ENCODE peak calls at places on chromosome 14, in eight cellular contexts. D is A549, H is GM12878, Z is body of pancreas, C is fibroblast of the aortic adventitia, T is cardiac muscle cell, L is lower lobe of right lung, A is thoracic aorta. M is an unnamed sample.
A peak's percentile ranks its signal among the peaks of the same experiment; 100 is the strongest.

GRCh38 chr14:29310757-29311156 is 544.2 kb downstream of the FOXG1 start:
- DNase-seq in D (no peak), H (no peak), Z (no peak), C (peak; percentile 78), T (no peak), L (no peak), A (no peak), M (peak; percentile 87)

GRCh38 chr14:51167587-51168219 is 72.3 kb upstream of the TMX1 start:
- DNase-seq in D (no peak), H (no peak), Z (no peak), C (peak; percentile 73), T (no peak), L (no peak), A (no peak), M (peak; percentile 80)

GRCh38 chr14:71400821-71401447 is 493.7 kb downstream of the PCNX1 start:
- DNase-seq in D (no peak), H (peak; percentile 40), Z (no peak), C (peak; percentile 68), T (no peak), L (no peak), A (no peak), M (peak; percentile 60)

GRCh38 chr14:32657081-32657480 is 281.6 kb upstream of the NPAS3 start:
- DNase-seq in D (peak; percentile 61), H (peak; percentile 24), Z (peak; percentile 9), C (peak; percentile 82), T (no peak), L (peak; percentile 43), A (peak; percentile 12), M (peak; percentile 92)

GRCh38 chr14:93045211-93045674 is 70.5 kb downstream of the ITPK1 start:
- DNase-seq in D (no peak), H (no peak), Z (no peak), C (no peak), T (peak; percentile 84), L (no peak), A (no peak), M (no peak)

GRCh38 chr14:81221579-81222102 is 882 bp upstream of the GTF2A1 start:
- DNase-seq in D (peak; percentile 3), H (no peak), Z (peak; percentile 24), C (no peak), T (peak; percentile 13), L (no peak), A (no peak), M (no peak)

GRCh38 chr14:58816416-58817115 is 178.8 kb downstream of the DACT1 start:
- DNase-seq in D (no peak), H (no peak), Z (no peak), C (no peak), T (no peak), L (no peak), A (no peak), M (no peak)

GRCh38 chr14:68938515-68939423 is 40.3 kb downstream of the ACTN1 start:
- DNase-seq in D (peak; percentile 90), H (no peak), Z (peak; percentile 83), C (no peak), T (no peak), L (no peak), A (no peak), M (no peak)

GRCh38 chr14:33676135-33676566 is 274.7 kb downstream of the EGLN3 start:
- DNase-seq in D (peak; percentile 37), H (no peak), Z (peak; percentile 15), C (peak; percentile 56), T (peak; percentile 62), L (peak; percentile 49), A (no peak), M (peak; percentile 57)

GRCh38 chr14:105876158-105876557 is 349.8 kb downstream of the TMEM121 start:
- DNase-seq in D (no peak), H (no peak), Z (no peak), C (no peak), T (no peak), L (peak; percentile 12), A (no peak), M (no peak)

GRCh38 chr14:53384536-53384935 is 231.4 kb upstream of the DDHD1 start:
- DNase-seq in D (no peak), H (no peak), Z (no peak), C (no peak), T (no peak), L (no peak), A (no peak), M (no peak)

GRCh38 chr14:60646202-60646886 is 2.9 kb downstream of the SIX1 start:
- DNase-seq in D (no peak), H (no peak), Z (no peak), C (peak; percentile 39), T (no peak), L (no peak), A (no peak), M (no peak)

GRCh38 chr14:60647837-60648168 is 1.5 kb downstream of the SIX1 start:
- DNase-seq in D (no peak), H (no peak), Z (no peak), C (no peak), T (no peak), L (no peak), A (no peak), M (no peak)

GRCh38 chr14:60648934-60649814 is at the start of gene SIX1:
- DNase-seq in D (peak; percentile 93), H (no peak), Z (peak; percentile 71), C (peak; percentile 92), T (peak; percentile 90), L (peak; percentile 76), A (no peak), M (peak; percentile 91)

GRCh38 chr14:60648169-60648933 is 926 bp downstream of the SIX1 start:
- DNase-seq in D (peak; percentile 41), H (no peak), Z (no peak), C (peak; percentile 35), T (no peak), L (peak; percentile 45), A (no peak), M (peak; percentile 30)

GRCh38 chr14:60647081-60647836 is 2.0 kb downstream of the SIX1 start:
- DNase-seq in D (peak; percentile 54), H (no peak), Z (no peak), C (peak; percentile 54), T (no peak), L (peak; percentile 49), A (no peak), M (peak; percentile 79)
- H3K4me3 ChIP-seq in D (peak overlapping the region; percentile 58), H (peak overlapping the region; percentile 33), Z (no peak overlapping the region), C (peak overlapping the region; percentile 81), T (peak overlapping the region; percentile 13), L (peak overlapping the region; percentile 54), A (peak overlapping the region; percentile 78), M (peak overlapping the region; percentile 76)

GRCh38 chr14:99304208-99304607 is 32.2 kb upstream of the BCL11B start:
- DNase-seq in D (no peak), H (no peak), Z (no peak), C (no peak), T (no peak), L (no peak), A (no peak), M (no peak)
- TF ChIP-seq CTCF in D (no peak), H (no peak), Z (no peak), C (no peak), T (no peak), L (no peak), A (no peak), M (no peak)

GRCh38 chr14:74348241-74348734 is at the start of gene VRTN:
- DNase-seq in D (no peak), H (no peak), Z (no peak), C (no peak), T (no peak), L (no peak), A (no peak), M (no peak)

GRCh38 chr14:74348735-74349463 is 628 bp downstream of the VRTN start:
- DNase-seq in D (no peak), H (no peak), Z (no peak), C (no peak), T (no peak), L (no peak), A (no peak), M (no peak)

GRCh38 chr14:74350211-74350943 is 2.1 kb downstream of the VRTN start:
- DNase-seq in D (no peak), H (no peak), Z (no peak), C (no peak), T (no peak), L (no peak), A (no peak), M (no peak)

GRCh38 chr14:74349757-74350156 is 1.5 kb downstream of the VRTN start:
- DNase-seq in D (no peak), H (no peak), Z (peak; percentile 82), C (no peak), T (no peak), L (no peak), A (no peak), M (no peak)

DNA sequence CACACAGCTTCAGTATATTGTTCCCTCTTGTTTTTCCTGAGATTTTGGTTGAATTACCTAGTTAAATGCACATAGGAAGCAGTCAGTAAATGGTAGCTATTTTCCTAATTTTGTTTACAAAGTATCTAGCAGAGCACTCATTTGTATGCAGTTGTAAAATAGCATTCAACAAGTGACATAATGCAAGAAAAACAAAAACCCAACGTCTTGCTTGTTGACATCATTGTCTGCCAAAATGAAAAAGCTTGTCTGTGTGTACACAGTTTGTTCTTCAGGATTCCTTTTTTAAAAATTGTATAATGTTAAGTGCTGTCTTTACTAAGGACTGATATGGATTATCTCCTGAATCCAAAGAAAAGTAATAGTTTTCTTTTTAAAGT is 2.7 kb downstream of the VRTN start:
- DNase-seq in D (no peak), H (no peak), Z (no peak), C (no peak), T (no peak), L (no peak), A (no peak), M (no peak)
- H3K4me3 ChIP-seq in D (no peak overlapping the region), H (no peak overlapping the region), Z (no peak overlapping the region), C (no peak overlapping the region), T (no peak overlapping the region), L (no peak overlapping the region), A (no peak overlapping the region), M (no peak overlapping the region)

GRCh38 chr14:23522643-23523198 is 28.8 kb downstream of the ZFHX2 start:
- DNase-seq in D (no peak), H (no peak), Z (no peak), C (no peak), T (no peak), L (no peak), A (no peak), M (no peak)

GRCh38 chr14:23517650-23518329 is 33.8 kb downstream of the ZFHX2 start:
- DNase-seq in D (no peak), H (no peak), Z (no peak), C (no peak), T (no peak), L (no peak), A (no peak), M (no peak)

GRCh38 chr14:23520899-23521521 is 30.6 kb downstream of the ZFHX2 start:
- DNase-seq in D (no peak), H (no peak), Z (no peak), C (no peak), T (no peak), L (no peak), A (no peak), M (no peak)

GRCh38 chr14:23521785-23522640 is 29.6 kb downstream of the ZFHX2 start:
- DNase-seq in D (no peak), H (no peak), Z (no peak), C (no peak), T (no peak), L (no peak), A (no peak), M (no peak)

DNA sequence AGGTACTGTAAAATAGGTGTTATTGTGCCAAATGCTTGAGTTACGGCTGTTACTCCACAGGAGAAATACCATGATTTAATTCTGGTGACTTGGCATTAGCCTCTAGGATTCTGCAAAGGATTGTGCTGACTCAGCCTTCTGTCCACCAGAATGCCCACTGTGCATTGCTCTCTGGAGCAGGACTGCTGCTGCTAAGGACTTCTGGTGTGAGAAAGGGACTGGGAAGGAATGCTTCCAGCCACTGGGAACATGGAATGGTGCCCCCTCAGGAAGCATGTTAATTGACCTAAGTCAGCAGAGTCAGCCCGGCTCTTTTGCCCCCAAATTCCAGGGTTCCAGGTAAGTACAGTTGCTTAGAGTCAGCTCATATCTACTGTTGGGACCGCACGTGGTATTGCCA is 32.8 kb downstream of the ZFHX2 start:
- DNase-seq in D (no peak), H (no peak), Z (no peak), C (no peak), T (peak; percentile 42), L (no peak), A (no peak), M (no peak)
- TF ChIP-seq CTCF in D (no peak), H (no peak), Z (no peak), C (no peak), T (no peak), L (no peak), A (no peak), M (no peak)